ENCODE peak calls at places on chromosomes 6 and 20, in six cellular contexts. V, B, K, R, T and U are unnamed samples. For H3K4me1, the result is how much of the 10 kb centered on the place peaks cover.

GRCh38 chr6:98831057-98832031 is 3.0 kb upstream of the POU3F2 start:
- DNase-seq in V (no peak), B (no peak), K (no peak), R (no peak), T (no peak), U (no peak)

GRCh38 chr6:109800771-109801170 is 109.7 kb downstream of the FIG4 start:
- DNase-seq in V (no peak), B (no peak), K (no peak), R (no peak), T (no peak), U (no peak)

GRCh38 chr6:63504777-63505384 is 67.4 kb upstream of the LOC128125822 start:
- DNase-seq in V (no peak), B (no peak), K (no peak), R (no peak), T (no peak), U (no peak)

GRCh38 chr6:41092421-41093140 is 19.8 kb downstream of the NFYA start:
- DNase-seq in V (no peak), B (peak), K (peak), R (no peak), T (no peak), U (no peak)

GRCh38 chr6:11854418-11855165 is 76.0 kb upstream of the ADTRP start:
- DNase-seq in V (no peak), B (no peak), K (peak), R (no peak), T (no peak), U (no peak)

GRCh38 chr6:113190170-113190569 is 667.0 kb upstream of the MARCKS start:
- DNase-seq in V (no peak), B (no peak), K (no peak), R (no peak), T (no peak), U (no peak)

GRCh38 chr20:51526754-51527153 is 15.8 kb downstream of the NFATC2 start:
- DNase-seq in V (no peak), B (no peak), K (no peak), R (no peak), T (no peak), U (no peak)

GRCh38 chr6:473759-474453 is 82.4 kb downstream of the IRF4 start:
- DNase-seq in V (no peak), B (no peak), K (no peak), R (no peak), T (no peak), U (no peak)

GRCh38 chr20:18056174-18057105 is 1.3 kb downstream of the OVOL2 start:
- DNase-seq in V (no peak), B (no peak), K (no peak), R (no peak), T (peak), U (no peak)

GRCh38 chr6:135162678-135163439 is 18.2 kb upstream of the MYB start:
- DNase-seq in V (no peak), B (peak), K (no peak), R (no peak), T (peak), U (no peak)

GRCh38 chr6:83467620-83468036 is 36.8 kb upstream of the ME1 start:
- DNase-seq in V (peak), B (no peak), K (no peak), R (no peak), T (peak), U (peak)

GRCh38 chr6:4941782-4942672 is 61.8 kb downstream of the RPP40 start:
- DNase-seq in V (no peak), B (peak), K (peak), R (no peak), T (no peak), U (no peak)

GRCh38 chr6:71287038-71287437 is 1.6 kb upstream of the OGFRL1 start:
- DNase-seq in V (peak), B (no peak), K (peak), R (no peak), T (peak), U (peak)

GRCh38 chr20:58577871-58578615 is 62.8 kb upstream of the APCDD1L start:
- DNase-seq in V (no peak), B (no peak), K (no peak), R (no peak), T (no peak), U (peak)

GRCh38 chr6:30092852-30093543 is 17.4 kb upstream of the RNF39 start:
- DNase-seq in V (no peak), B (no peak), K (no peak), R (no peak), T (no peak), U (no peak)

GRCh38 chr6:13559251-13559650 is 15.2 kb upstream of the SIRT5 start:
- DNase-seq in V (no peak), B (no peak), K (no peak), R (no peak), T (no peak), U (no peak)

GRCh38 chr20:61735503-61735785 is 330.2 kb downstream of the TAF4 start:
- DNase-seq in V (no peak), B (no peak), K (no peak), R (no peak), T (no peak), U (no peak)

GRCh38 chr20:17314262-17314661 is 87.4 kb downstream of the PCSK2 start:
- DNase-seq in V (no peak), B (no peak), K (no peak), R (no peak), T (no peak), U (no peak)

GRCh38 chr6:116363759-116364158 is 7.0 kb upstream of the DSE start:
- DNase-seq in V (no peak), B (no peak), K (peak), R (no peak), T (no peak), U (no peak)

GRCh38 chr20:42749548-42749947 is 440.2 kb downstream of the PTPRT start:
- DNase-seq in V (no peak), B (no peak), K (no peak), R (no peak), T (no peak), U (no peak)

GRCh38 chr6:161301338-161301737 is 27.5 kb upstream of the AGPAT4 start:
- DNase-seq in V (no peak), B (no peak), K (peak), R (no peak), T (no peak), U (no peak)

GRCh38 chr6:44275749-44276648 is 5.7 kb downstream of the TMEM151B start:
- DNase-seq in V (no peak), B (peak), K (no peak), R (no peak), T (no peak), U (no peak)

GRCh38 chr20:48025661-48026060 is 240.4 kb upstream of the SULF2 start:
- DNase-seq in V (no peak), B (no peak), K (no peak), R (no peak), T (no peak), U (no peak)

GRCh38 chr6:46306429-46306828 is 135.6 kb upstream of the ENPP5 start:
- DNase-seq in V (no peak), B (no peak), K (no peak), R (no peak), T (no peak), U (no peak)

GRCh38 chr20:6269163-6269873 is 146.5 kb upstream of the FERMT1 start:
- DNase-seq in V (no peak), B (no peak), K (no peak), R (no peak), T (no peak), U (no peak)

GRCh38 chr20:59567585-59568508 is 36.5 kb upstream of the PHACTR3 start:
- DNase-seq in V (no peak), B (no peak), K (no peak), R (no peak), T (no peak), U (no peak)

GRCh38 chr6:42354707-42355106 is 97.0 kb downstream of the TRERF1 start:
- DNase-seq in V (no peak), B (no peak), K (peak), R (no peak), T (no peak), U (no peak)

GRCh38 chr20:33477386-33478234 is 12.3 kb upstream of the CBFA2T2 start:
- DNase-seq in V (no peak), B (no peak), K (no peak), R (no peak), T (peak), U (no peak)

GRCh38 chr6:7154341-7155139 is 46.8 kb downstream of the RREB1 start:
- DNase-seq in V (no peak), B (no peak), K (no peak), R (no peak), T (no peak), U (no peak)

GRCh38 chr6:133230022-133230421 is 11.1 kb upstream of the EYA4 start:
- DNase-seq in V (no peak), B (no peak), K (no peak), R (no peak), T (no peak), U (no peak)

GRCh38 chr20:17617212-17617867 is 47.5 kb downstream of the DSTN start:
- DNase-seq in V (no peak), B (peak), K (no peak), R (no peak), T (peak), U (peak)

DNA sequence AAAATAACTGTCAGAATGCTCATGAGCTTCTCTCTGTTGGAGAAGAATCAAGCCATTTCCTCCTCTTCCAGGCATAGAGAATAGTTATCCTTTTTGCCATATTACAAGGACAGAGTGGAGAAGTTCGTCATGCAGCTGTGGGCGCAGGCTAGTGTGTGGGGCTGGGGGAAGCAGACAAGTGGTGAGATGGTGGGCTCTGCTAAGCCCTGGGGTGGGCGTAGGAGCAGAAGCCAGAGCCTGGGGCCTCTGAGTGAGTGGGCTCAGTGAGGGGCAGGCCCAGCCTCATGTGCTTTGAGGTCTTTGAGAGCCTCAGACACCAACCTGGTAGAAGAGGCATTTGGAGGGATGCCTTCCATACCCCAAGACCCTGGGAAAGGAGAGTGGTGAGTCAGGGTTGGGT is 19.4 kb downstream of the ARID1B start:
- DNase-seq in V (no peak), B (no peak), K (no peak), R (no peak), T (no peak), U (no peak)
- TF ChIP-seq POLR2A in V (no peak), B (no peak), K (no peak), R (no peak), T (no peak), U (no peak)

GRCh38 chr6:15089569-15090144 is 156.2 kb upstream of the JARID2 start:
- DNase-seq in V (no peak), B (peak), K (no peak), R (no peak), T (no peak), U (no peak)

GRCh38 chr6:15090145-15090579 is 155.7 kb upstream of the JARID2 start:
- DNase-seq in V (no peak), B (no peak), K (no peak), R (no peak), T (no peak), U (no peak)

GRCh38 chr6:15088904-15089568 is 156.8 kb upstream of the JARID2 start:
- DNase-seq in V (no peak), B (peak), K (no peak), R (no peak), T (no peak), U (no peak)

GRCh38 chr6:15087234-15087633 is 158.6 kb upstream of the JARID2 start:
- DNase-seq in V (no peak), B (no peak), K (no peak), R (no peak), T (no peak), U (no peak)

DNA sequence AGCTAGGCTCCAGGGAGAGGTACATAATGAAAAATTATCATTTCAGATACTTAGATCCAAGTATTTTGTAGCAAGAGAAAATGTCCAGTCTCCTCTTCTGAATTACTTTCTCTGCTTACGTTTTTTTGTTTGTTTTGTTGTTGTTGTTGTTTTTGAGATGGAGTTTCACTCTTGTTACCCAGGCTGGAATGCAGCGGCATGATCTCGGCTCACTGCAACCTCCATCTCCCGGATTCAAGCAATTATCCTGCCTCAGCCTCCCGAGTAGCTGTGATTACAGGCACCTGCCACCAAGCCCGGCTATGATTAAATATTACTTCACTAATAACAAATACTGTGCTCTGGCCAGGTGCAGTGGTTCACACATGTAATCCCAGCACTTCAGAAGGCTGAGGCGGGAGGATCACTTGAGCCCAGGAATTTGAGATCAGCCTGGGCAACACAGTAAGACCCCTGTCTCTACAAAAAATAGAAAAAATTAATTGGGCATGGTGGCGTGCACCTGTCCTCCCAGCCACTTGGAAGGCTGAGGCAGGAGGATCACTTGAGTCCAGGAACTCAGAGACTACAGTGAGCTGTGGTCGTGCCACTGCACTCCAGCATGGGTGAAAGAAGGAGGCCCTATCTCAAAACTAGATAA is 155.0 kb upstream of the JARID2 start:
- DNase-seq in V (no peak), B (no peak), K (no peak), R (no peak), T (no peak), U (no peak)
- H3K4me1 ChIP-seq in V (under half), B (under half), K (under half), R (under half), T (under half), U (under half)

GRCh38 chr20:50302463-50303041 is 111.9 kb downstream of the CEBPB start:
- DNase-seq in V (no peak), B (no peak), K (peak), R (no peak), T (no peak), U (peak)
- TF ChIP-seq POLR2A in V (no peak), B (no peak), K (no peak), R (no peak), T (no peak), U (no peak)

DNA sequence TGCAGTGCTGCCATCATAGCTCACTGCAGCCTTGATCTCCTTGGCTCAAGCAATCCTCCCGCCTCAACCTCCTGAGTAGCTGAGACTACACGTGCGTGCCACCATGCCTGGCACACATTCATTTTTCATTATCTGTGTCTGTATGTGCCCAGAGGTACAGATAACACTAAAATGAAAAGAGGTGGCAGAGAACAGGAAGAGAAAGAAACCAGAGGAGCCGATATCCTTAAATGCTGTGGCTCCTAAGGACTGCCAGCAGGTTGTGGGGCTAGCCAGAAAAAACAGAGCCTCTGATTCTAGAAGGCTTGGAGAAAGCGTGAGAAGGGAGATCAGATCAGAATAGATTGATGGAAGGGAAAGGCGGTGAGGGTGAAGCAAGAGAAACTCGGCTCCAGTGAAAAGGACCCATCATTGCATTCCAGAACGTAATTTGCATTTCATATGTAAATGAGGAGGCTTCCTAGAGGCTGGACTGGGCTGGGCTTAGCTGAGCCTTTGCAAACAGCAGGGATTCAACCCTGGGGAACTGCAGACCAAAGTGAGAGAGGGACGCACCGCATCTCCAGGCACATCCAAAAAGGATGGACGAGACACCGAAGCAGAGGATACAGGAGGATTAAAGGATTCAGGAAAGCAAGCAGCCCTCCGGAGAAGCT is 64.2 kb downstream of the GCNT2 start:
- DNase-seq in V (no peak), B (no peak), K (no peak), R (no peak), T (no peak), U (no peak)
- H3K4me1 ChIP-seq in V (under half), B (under half), K (under half), R (under half), T (under half), U (half or more)

GRCh38 chr6:163588211-163588919 is 173.8 kb downstream of the QKI start:
- DNase-seq in V (no peak), B (no peak), K (peak), R (no peak), T (no peak), U (no peak)
- TF ChIP-seq POLR2A in V (no peak), B (no peak), K (no peak), R (no peak), T (no peak), U (no peak)